ENCODE peak calls at places on chromosomes 11 and 22, in seven cellular contexts. One of them, this sample, is unnamed.

GRCh38 chr11:131910491-131911387 is 540.3 kb downstream of the NTM start:
- DNase-seq in dorsolateral prefrontal cortex: peak
- DNase-seq in BJ: no peak
- DNase-seq in uterus: no peak
- DNase-seq in heart right ventricle: no peak
- DNase-seq in body of pancreas: peak
- DNase-seq in sigmoid colon: no peak
- DNase-seq in this sample: no peak

GRCh38 chr11:87493516-87493915 is 455.8 kb downstream of the TMEM135 start:
- DNase-seq in dorsolateral prefrontal cortex: no peak
- DNase-seq in body of pancreas: no peak
- DNase-seq in sigmoid colon: no peak
- DNase-seq in BJ: no peak
- DNase-seq in heart right ventricle: no peak
- DNase-seq in uterus: no peak
- DNase-seq in this sample: no peak

GRCh38 chr11:17722000-17722643 is 2.8 kb downstream of the MYOD1 start:
- DNase-seq in heart right ventricle: no peak
- DNase-seq in uterus: no peak
- DNase-seq in sigmoid colon: no peak
- DNase-seq in body of pancreas: peak
- DNase-seq in BJ: no peak
- DNase-seq in dorsolateral prefrontal cortex: no peak
- DNase-seq in this sample: no peak

GRCh38 chr11:17538731-17539130 is 5.5 kb downstream of the USH1C start:
- DNase-seq in dorsolateral prefrontal cortex: no peak
- DNase-seq in BJ: no peak
- DNase-seq in uterus: no peak
- DNase-seq in heart right ventricle: no peak
- DNase-seq in body of pancreas: no peak
- DNase-seq in sigmoid colon: peak
- DNase-seq in this sample: peak

GRCh38 chr22:24554316-24555159 is at the start of gene GUCD1:
- DNase-seq in uterus: no peak
- DNase-seq in heart right ventricle: no peak
- DNase-seq in sigmoid colon: no peak
- DNase-seq in dorsolateral prefrontal cortex: no peak
- DNase-seq in body of pancreas: peak
- DNase-seq in BJ: no peak
- DNase-seq in this sample: no peak

GRCh38 chr11:106724293-106724892 is 293.9 kb downstream of the GUCY1A2 start:
- DNase-seq in uterus: no peak
- DNase-seq in body of pancreas: no peak
- DNase-seq in BJ: no peak
- DNase-seq in dorsolateral prefrontal cortex: no peak
- DNase-seq in heart right ventricle: no peak
- DNase-seq in sigmoid colon: no peak
- DNase-seq in this sample: no peak

GRCh38 chr11:119706887-119707286 is 22.1 kb downstream of the NECTIN1 start:
- DNase-seq in dorsolateral prefrontal cortex: no peak
- DNase-seq in heart right ventricle: no peak
- DNase-seq in sigmoid colon: no peak
- DNase-seq in BJ: no peak
- DNase-seq in body of pancreas: no peak
- DNase-seq in uterus: no peak
- DNase-seq in this sample: no peak

GRCh38 chr11:46865340-46865739 is 19.3 kb upstream of the CKAP5 start:
- DNase-seq in heart right ventricle: no peak
- DNase-seq in sigmoid colon: no peak
- DNase-seq in body of pancreas: no peak
- DNase-seq in dorsolateral prefrontal cortex: no peak
- DNase-seq in BJ: peak
- DNase-seq in uterus: no peak
- DNase-seq in this sample: no peak

GRCh38 chr11:77127969-77128691 is at the start of gene MYO7A:
- DNase-seq in body of pancreas: peak
- DNase-seq in dorsolateral prefrontal cortex: peak
- DNase-seq in heart right ventricle: peak
- DNase-seq in BJ: no peak
- DNase-seq in sigmoid colon: no peak
- DNase-seq in uterus: peak
- DNase-seq in this sample: peak

GRCh38 chr11:85914425-85914824 is 59.2 kb downstream of the CCDC83 start:
- DNase-seq in heart right ventricle: no peak
- DNase-seq in sigmoid colon: no peak
- DNase-seq in dorsolateral prefrontal cortex: no peak
- DNase-seq in uterus: no peak
- DNase-seq in body of pancreas: no peak
- DNase-seq in BJ: no peak
- DNase-seq in this sample: no peak

GRCh38 chr22:43923631-43924548 is at the start of gene PNPLA3:
- DNase-seq in body of pancreas: peak
- DNase-seq in BJ: no peak
- DNase-seq in dorsolateral prefrontal cortex: peak
- DNase-seq in sigmoid colon: peak
- DNase-seq in heart right ventricle: peak
- DNase-seq in uterus: peak
- DNase-seq in this sample: no peak
- TF ChIP-seq CTCF in body of pancreas: no peak
- TF ChIP-seq CTCF in BJ: peak
- TF ChIP-seq CTCF in dorsolateral prefrontal cortex: no peak
- TF ChIP-seq CTCF in sigmoid colon: no peak
- TF ChIP-seq CTCF in heart right ventricle: no peak
- TF ChIP-seq CTCF in uterus: no peak
- TF ChIP-seq CTCF in this sample: peak

GRCh38 chr11:75467311-75467710 is 34.3 kb upstream of the KLHL35 start:
- DNase-seq in body of pancreas: no peak
- DNase-seq in uterus: no peak
- DNase-seq in sigmoid colon: no peak
- DNase-seq in dorsolateral prefrontal cortex: no peak
- DNase-seq in BJ: no peak
- DNase-seq in heart right ventricle: no peak
- DNase-seq in this sample: no peak

GRCh38 chr11:75467881-75468280 is 34.9 kb upstream of the KLHL35 start:
- DNase-seq in heart right ventricle: no peak
- DNase-seq in BJ: no peak
- DNase-seq in uterus: no peak
- DNase-seq in sigmoid colon: no peak
- DNase-seq in dorsolateral prefrontal cortex: no peak
- DNase-seq in body of pancreas: no peak
- DNase-seq in this sample: no peak

GRCh38 chr11:75468534-75469340 is 35.7 kb upstream of the KLHL35 start:
- DNase-seq in body of pancreas: peak
- DNase-seq in sigmoid colon: peak
- DNase-seq in dorsolateral prefrontal cortex: no peak
- DNase-seq in uterus: peak
- DNase-seq in BJ: no peak
- DNase-seq in heart right ventricle: peak
- DNase-seq in this sample: no peak

GRCh38 chr11:75463106-75463774 is 30.2 kb upstream of the KLHL35 start:
- DNase-seq in body of pancreas: no peak
- DNase-seq in BJ: no peak
- DNase-seq in dorsolateral prefrontal cortex: no peak
- DNase-seq in heart right ventricle: no peak
- DNase-seq in uterus: no peak
- DNase-seq in sigmoid colon: no peak
- DNase-seq in this sample: no peak

GRCh38 chr11:75465701-75466531 is 32.9 kb upstream of the KLHL35 start:
- DNase-seq in body of pancreas: no peak
- DNase-seq in dorsolateral prefrontal cortex: no peak
- DNase-seq in BJ: no peak
- DNase-seq in sigmoid colon: no peak
- DNase-seq in heart right ventricle: no peak
- DNase-seq in uterus: no peak
- DNase-seq in this sample: no peak
- TF ChIP-seq CTCF in body of pancreas: no peak
- TF ChIP-seq CTCF in dorsolateral prefrontal cortex: no peak
- TF ChIP-seq CTCF in BJ: peak
- TF ChIP-seq CTCF in sigmoid colon: no peak
- TF ChIP-seq CTCF in heart right ventricle: no peak
- TF ChIP-seq CTCF in uterus: no peak
- TF ChIP-seq CTCF in this sample: no peak

GRCh38 chr11:5291207-5291838 is 10.4 kb downstream of the OR51B4 start:
- DNase-seq in dorsolateral prefrontal cortex: no peak
- DNase-seq in BJ: no peak
- DNase-seq in sigmoid colon: no peak
- DNase-seq in uterus: no peak
- DNase-seq in body of pancreas: no peak
- DNase-seq in heart right ventricle: no peak
- DNase-seq in this sample: no peak
- TF ChIP-seq CTCF in dorsolateral prefrontal cortex: no peak
- TF ChIP-seq CTCF in BJ: peak
- TF ChIP-seq CTCF in sigmoid colon: no peak
- TF ChIP-seq CTCF in uterus: no peak
- TF ChIP-seq CTCF in body of pancreas: no peak
- TF ChIP-seq CTCF in heart right ventricle: no peak
- TF ChIP-seq CTCF in this sample: peak

GRCh38 chr11:13778345-13778744 is 109.9 kb downstream of the FAR1 start:
- DNase-seq in sigmoid colon: no peak
- DNase-seq in uterus: no peak
- DNase-seq in body of pancreas: no peak
- DNase-seq in dorsolateral prefrontal cortex: no peak
- DNase-seq in BJ: no peak
- DNase-seq in heart right ventricle: no peak
- DNase-seq in this sample: no peak

GRCh38 chr11:13772223-13773046 is 104.0 kb downstream of the FAR1 start:
- DNase-seq in heart right ventricle: peak
- DNase-seq in uterus: no peak
- DNase-seq in BJ: peak
- DNase-seq in dorsolateral prefrontal cortex: no peak
- DNase-seq in sigmoid colon: no peak
- DNase-seq in body of pancreas: peak
- DNase-seq in this sample: no peak

GRCh38 chr11:13777341-13777985 is 109.0 kb downstream of the FAR1 start:
- DNase-seq in uterus: no peak
- DNase-seq in heart right ventricle: no peak
- DNase-seq in BJ: no peak
- DNase-seq in sigmoid colon: no peak
- DNase-seq in dorsolateral prefrontal cortex: no peak
- DNase-seq in body of pancreas: no peak
- DNase-seq in this sample: no peak

GRCh38 chr11:13775471-13775870 is 107.0 kb downstream of the FAR1 start:
- DNase-seq in heart right ventricle: no peak
- DNase-seq in uterus: no peak
- DNase-seq in sigmoid colon: no peak
- DNase-seq in dorsolateral prefrontal cortex: no peak
- DNase-seq in body of pancreas: no peak
- DNase-seq in BJ: no peak
- DNase-seq in this sample: no peak

DNA sequence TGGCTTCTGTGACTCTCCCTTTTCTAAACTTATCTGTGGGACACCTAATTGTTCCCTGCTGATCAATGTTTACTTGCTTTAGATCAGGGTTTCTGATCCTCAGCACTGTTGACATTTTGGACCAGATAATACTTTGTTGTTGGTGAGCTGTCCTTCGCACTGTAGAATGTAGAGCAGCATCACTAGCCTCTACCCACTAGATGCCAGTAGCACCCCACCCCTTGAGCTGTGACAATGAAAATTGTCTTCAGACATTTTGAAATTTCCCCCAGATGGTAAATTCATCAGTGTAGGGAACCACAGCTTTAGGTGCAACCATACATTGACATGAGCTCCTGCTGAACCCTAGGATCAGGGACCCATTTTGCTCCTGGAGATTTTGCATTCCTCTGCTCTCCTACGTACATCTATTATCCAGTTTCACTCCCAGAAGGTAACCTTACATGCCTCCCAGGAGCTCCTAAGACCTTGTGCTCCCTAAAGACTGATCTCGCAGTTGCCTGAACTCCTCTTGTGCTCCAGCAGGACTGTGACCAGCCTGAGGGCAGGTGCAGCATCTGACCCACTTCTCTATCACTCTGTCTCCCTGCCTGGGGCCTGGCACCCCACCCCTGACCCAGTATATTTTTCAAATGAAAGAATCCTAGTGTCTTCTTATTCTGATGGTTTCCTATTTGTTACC is 107.8 kb downstream of the FAR1 start:
- DNase-seq in uterus: no peak
- DNase-seq in body of pancreas: no peak
- DNase-seq in dorsolateral prefrontal cortex: no peak
- DNase-seq in BJ: no peak
- DNase-seq in heart right ventricle: no peak
- DNase-seq in sigmoid colon: no peak
- DNase-seq in this sample: no peak
- TF ChIP-seq CTCF in uterus: no peak
- TF ChIP-seq CTCF in body of pancreas: no peak
- TF ChIP-seq CTCF in dorsolateral prefrontal cortex: peak
- TF ChIP-seq CTCF in BJ: no peak
- TF ChIP-seq CTCF in heart right ventricle: no peak
- TF ChIP-seq CTCF in sigmoid colon: no peak
- TF ChIP-seq CTCF in this sample: peak

GRCh38 chr11:102109896-102110760 is at the start of gene YAP1:
- DNase-seq in dorsolateral prefrontal cortex: peak
- DNase-seq in uterus: peak
- DNase-seq in heart right ventricle: peak
- DNase-seq in sigmoid colon: peak
- DNase-seq in BJ: peak
- DNase-seq in body of pancreas: peak
- DNase-seq in this sample: peak
- TF ChIP-seq CTCF in dorsolateral prefrontal cortex: no peak
- TF ChIP-seq CTCF in uterus: peak
- TF ChIP-seq CTCF in heart right ventricle: no peak
- TF ChIP-seq CTCF in sigmoid colon: no peak
- TF ChIP-seq CTCF in BJ: no peak
- TF ChIP-seq CTCF in body of pancreas: peak
- TF ChIP-seq CTCF in this sample: peak

GRCh38 chr11:121066623-121067022 is 34.4 kb upstream of the TECTA start:
- DNase-seq in sigmoid colon: no peak
- DNase-seq in body of pancreas: no peak
- DNase-seq in uterus: no peak
- DNase-seq in BJ: no peak
- DNase-seq in dorsolateral prefrontal cortex: no peak
- DNase-seq in heart right ventricle: no peak
- DNase-seq in this sample: no peak

GRCh38 chr11:121067453-121067852 is 33.6 kb upstream of the TECTA start:
- DNase-seq in dorsolateral prefrontal cortex: no peak
- DNase-seq in BJ: no peak
- DNase-seq in sigmoid colon: no peak
- DNase-seq in heart right ventricle: no peak
- DNase-seq in uterus: no peak
- DNase-seq in body of pancreas: no peak
- DNase-seq in this sample: no peak

GRCh38 chr11:121059605-121060004 is 35.7 kb downstream of the TBCEL start:
- DNase-seq in sigmoid colon: no peak
- DNase-seq in heart right ventricle: no peak
- DNase-seq in dorsolateral prefrontal cortex: no peak
- DNase-seq in BJ: no peak
- DNase-seq in body of pancreas: no peak
- DNase-seq in uterus: no peak
- DNase-seq in this sample: no peak

GRCh38 chr11:121067026-121067425 is 34.0 kb upstream of the TECTA start:
- DNase-seq in sigmoid colon: no peak
- DNase-seq in body of pancreas: no peak
- DNase-seq in dorsolateral prefrontal cortex: no peak
- DNase-seq in BJ: no peak
- DNase-seq in uterus: no peak
- DNase-seq in heart right ventricle: no peak
- DNase-seq in this sample: no peak

GRCh38 chr11:121063728-121064127 is 37.3 kb upstream of the TECTA start:
- DNase-seq in body of pancreas: no peak
- DNase-seq in BJ: no peak
- DNase-seq in uterus: no peak
- DNase-seq in sigmoid colon: no peak
- DNase-seq in heart right ventricle: no peak
- DNase-seq in dorsolateral prefrontal cortex: no peak
- DNase-seq in this sample: no peak
- TF ChIP-seq CTCF in body of pancreas: no peak
- TF ChIP-seq CTCF in BJ: peak
- TF ChIP-seq CTCF in uterus: no peak
- TF ChIP-seq CTCF in sigmoid colon: peak
- TF ChIP-seq CTCF in heart right ventricle: no peak
- TF ChIP-seq CTCF in dorsolateral prefrontal cortex: peak
- TF ChIP-seq CTCF in this sample: peak

GRCh38 chr11:6362868-6363678 is 27.2 kb upstream of the SMPD1 start:
- DNase-seq in heart right ventricle: peak
- DNase-seq in body of pancreas: peak
- DNase-seq in dorsolateral prefrontal cortex: peak
- DNase-seq in sigmoid colon: peak
- DNase-seq in BJ: no peak
- DNase-seq in uterus: peak
- DNase-seq in this sample: no peak
- TF ChIP-seq CTCF in heart right ventricle: peak
- TF ChIP-seq CTCF in body of pancreas: peak
- TF ChIP-seq CTCF in dorsolateral prefrontal cortex: peak
- TF ChIP-seq CTCF in sigmoid colon: peak
- TF ChIP-seq CTCF in BJ: peak
- TF ChIP-seq CTCF in uterus: peak
- TF ChIP-seq CTCF in this sample: peak